ENCODE peak calls at places on chromosome 21, in eight cellular contexts. One of them, this sample, is unnamed.

GRCh38 chr21:27047331-27048314 is 80.7 kb upstream of the ADAMTS5 start:
- DNase-seq in lower lobe of right lung: no peak
- DNase-seq in brain microvascular endothelial cell: no peak
- DNase-seq in hepatocyte: peak; percentile 60
- DNase-seq in GM12878: no peak
- DNase-seq in breast epithelium: no peak
- DNase-seq in CD8-positive, alpha-beta T cell: no peak
- DNase-seq in foreskin keratinocyte: peak; percentile 79
- DNase-seq in this sample: no peak

GRCh38 chr21:29423051-29423450 is 124.3 kb downstream of the BACH1 start:
- DNase-seq in GM12878: no peak
- DNase-seq in foreskin keratinocyte: peak; percentile 18
- DNase-seq in CD8-positive, alpha-beta T cell: no peak
- DNase-seq in lower lobe of right lung: no peak
- DNase-seq in hepatocyte: peak; percentile 28
- DNase-seq in brain microvascular endothelial cell: no peak
- DNase-seq in breast epithelium: no peak
- DNase-seq in this sample: no peak

GRCh38 chr21:45747233-45747766 is 103.8 kb downstream of the PCBP3 start:
- DNase-seq in foreskin keratinocyte: no peak
- DNase-seq in breast epithelium: no peak
- DNase-seq in CD8-positive, alpha-beta T cell: no peak
- DNase-seq in brain microvascular endothelial cell: no peak
- DNase-seq in hepatocyte: no peak
- DNase-seq in GM12878: no peak
- DNase-seq in lower lobe of right lung: no peak
- DNase-seq in this sample: no peak

GRCh38 chr21:38986460-38987395 is 181.0 kb downstream of the ETS2 start:
- DNase-seq in lower lobe of right lung: no peak
- DNase-seq in foreskin keratinocyte: no peak
- DNase-seq in breast epithelium: no peak
- DNase-seq in brain microvascular endothelial cell: no peak
- DNase-seq in hepatocyte: no peak
- DNase-seq in CD8-positive, alpha-beta T cell: no peak
- DNase-seq in GM12878: no peak
- DNase-seq in this sample: no peak

GRCh38 chr21:45867671-45868081 is 113.9 kb upstream of the COL6A1 start:
- DNase-seq in GM12878: no peak
- DNase-seq in foreskin keratinocyte: no peak
- DNase-seq in brain microvascular endothelial cell: no peak
- DNase-seq in CD8-positive, alpha-beta T cell: no peak
- DNase-seq in lower lobe of right lung: peak; percentile 38
- DNase-seq in breast epithelium: no peak
- DNase-seq in hepatocyte: no peak
- DNase-seq in this sample: no peak

GRCh38 chr21:25422610-25423608 is 184.4 kb downstream of the MRPL39 start:
- DNase-seq in breast epithelium: no peak
- DNase-seq in brain microvascular endothelial cell: no peak
- DNase-seq in hepatocyte: no peak
- DNase-seq in foreskin keratinocyte: no peak
- DNase-seq in GM12878: no peak
- DNase-seq in CD8-positive, alpha-beta T cell: no peak
- DNase-seq in lower lobe of right lung: no peak
- DNase-seq in this sample: no peak

GRCh38 chr21:26961704-26962103 is 5.2 kb downstream of the ADAMTS5 start:
- DNase-seq in hepatocyte: no peak
- DNase-seq in foreskin keratinocyte: no peak
- DNase-seq in lower lobe of right lung: no peak
- DNase-seq in brain microvascular endothelial cell: no peak
- DNase-seq in GM12878: no peak
- DNase-seq in breast epithelium: no peak
- DNase-seq in CD8-positive, alpha-beta T cell: no peak
- DNase-seq in this sample: no peak

GRCh38 chr21:42539931-42540343 is 26.3 kb downstream of the SLC37A1 start:
- DNase-seq in foreskin keratinocyte: no peak
- DNase-seq in CD8-positive, alpha-beta T cell: no peak
- DNase-seq in brain microvascular endothelial cell: no peak
- DNase-seq in breast epithelium: no peak
- DNase-seq in GM12878: no peak
- DNase-seq in lower lobe of right lung: no peak
- DNase-seq in hepatocyte: no peak
- DNase-seq in this sample: no peak

GRCh38 chr21:34797926-34798595 is 129.3 kb downstream of the CLIC6 start:
- DNase-seq in lower lobe of right lung: no peak
- DNase-seq in hepatocyte: no peak
- DNase-seq in brain microvascular endothelial cell: no peak
- DNase-seq in CD8-positive, alpha-beta T cell: no peak
- DNase-seq in GM12878: no peak
- DNase-seq in foreskin keratinocyte: no peak
- DNase-seq in breast epithelium: no peak
- DNase-seq in this sample: no peak

GRCh38 chr21:34799092-34799491 is 130.3 kb downstream of the CLIC6 start:
- DNase-seq in brain microvascular endothelial cell: no peak
- DNase-seq in breast epithelium: no peak
- DNase-seq in GM12878: no peak
- DNase-seq in foreskin keratinocyte: no peak
- DNase-seq in lower lobe of right lung: no peak
- DNase-seq in hepatocyte: no peak
- DNase-seq in CD8-positive, alpha-beta T cell: no peak
- DNase-seq in this sample: no peak

GRCh38 chr21:34795152-34796141 is 126.7 kb downstream of the CLIC6 start:
- DNase-seq in CD8-positive, alpha-beta T cell: no peak
- DNase-seq in breast epithelium: peak; percentile 58
- DNase-seq in lower lobe of right lung: no peak
- DNase-seq in GM12878: no peak
- DNase-seq in brain microvascular endothelial cell: no peak
- DNase-seq in foreskin keratinocyte: peak; percentile 81
- DNase-seq in hepatocyte: peak; percentile 68
- DNase-seq in this sample: no peak

GRCh38 chr21:34796518-34797201 is 127.9 kb downstream of the CLIC6 start:
- DNase-seq in hepatocyte: peak; percentile 73
- DNase-seq in breast epithelium: no peak
- DNase-seq in GM12878: no peak
- DNase-seq in brain microvascular endothelial cell: no peak
- DNase-seq in lower lobe of right lung: no peak
- DNase-seq in CD8-positive, alpha-beta T cell: no peak
- DNase-seq in foreskin keratinocyte: no peak
- DNase-seq in this sample: no peak

DNA sequence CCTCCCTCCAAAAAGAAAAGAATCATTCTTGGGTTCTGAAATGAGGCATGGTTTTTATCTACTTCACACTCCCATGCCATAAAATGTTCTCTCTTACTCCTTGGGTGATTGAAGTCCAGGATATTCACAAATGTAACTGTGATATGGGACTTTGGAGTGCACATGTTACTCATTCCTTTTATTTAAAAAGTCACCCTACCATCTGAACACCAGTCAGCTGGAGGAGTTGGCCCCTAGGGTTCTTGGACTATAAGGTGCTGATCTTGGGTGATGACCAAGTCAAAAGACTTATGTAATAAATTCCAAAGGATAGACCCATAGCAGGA is 128.4 kb downstream of the CLIC6 start:
- DNase-seq in GM12878: no peak
- DNase-seq in CD8-positive, alpha-beta T cell: no peak
- DNase-seq in brain microvascular endothelial cell: no peak
- DNase-seq in lower lobe of right lung: no peak
- DNase-seq in foreskin keratinocyte: no peak
- DNase-seq in breast epithelium: no peak
- DNase-seq in hepatocyte: no peak
- DNase-seq in this sample: no peak
- H3K27ac ChIP-seq in GM12878: no peak overlapping the region
- H3K27ac ChIP-seq in CD8-positive, alpha-beta T cell: no peak overlapping the region
- H3K27ac ChIP-seq in brain microvascular endothelial cell: no peak overlapping the region
- H3K27ac ChIP-seq in lower lobe of right lung: no peak overlapping the region
- H3K27ac ChIP-seq in foreskin keratinocyte: peak overlapping the region; percentile 4
- H3K27ac ChIP-seq in breast epithelium: peak overlapping the region; percentile 90
- H3K27ac ChIP-seq in hepatocyte: peak overlapping the region; percentile 90
- H3K27ac ChIP-seq in this sample: no peak overlapping the region

GRCh38 chr21:37202221-37202805 is 64.8 kb downstream of the VPS26C start:
- DNase-seq in hepatocyte: no peak
- DNase-seq in GM12878: no peak
- DNase-seq in foreskin keratinocyte: no peak
- DNase-seq in breast epithelium: no peak
- DNase-seq in lower lobe of right lung: no peak
- DNase-seq in brain microvascular endothelial cell: no peak
- DNase-seq in CD8-positive, alpha-beta T cell: no peak
- DNase-seq in this sample: no peak

GRCh38 chr21:37198989-37199924 is 67.9 kb downstream of the VPS26C start:
- DNase-seq in breast epithelium: no peak
- DNase-seq in brain microvascular endothelial cell: peak; percentile 78
- DNase-seq in lower lobe of right lung: no peak
- DNase-seq in hepatocyte: no peak
- DNase-seq in foreskin keratinocyte: peak; percentile 84
- DNase-seq in GM12878: no peak
- DNase-seq in CD8-positive, alpha-beta T cell: no peak
- DNase-seq in this sample: no peak

GRCh38 chr21:37204580-37204979 is 62.6 kb downstream of the VPS26C start:
- DNase-seq in CD8-positive, alpha-beta T cell: no peak
- DNase-seq in brain microvascular endothelial cell: no peak
- DNase-seq in foreskin keratinocyte: no peak
- DNase-seq in hepatocyte: no peak
- DNase-seq in breast epithelium: no peak
- DNase-seq in lower lobe of right lung: no peak
- DNase-seq in GM12878: no peak
- DNase-seq in this sample: no peak

GRCh38 chr21:37196847-37197246 is 70.3 kb downstream of the VPS26C start:
- DNase-seq in GM12878: no peak
- DNase-seq in lower lobe of right lung: no peak
- DNase-seq in breast epithelium: no peak
- DNase-seq in CD8-positive, alpha-beta T cell: no peak
- DNase-seq in brain microvascular endothelial cell: no peak
- DNase-seq in hepatocyte: no peak
- DNase-seq in foreskin keratinocyte: no peak
- DNase-seq in this sample: no peak

DNA sequence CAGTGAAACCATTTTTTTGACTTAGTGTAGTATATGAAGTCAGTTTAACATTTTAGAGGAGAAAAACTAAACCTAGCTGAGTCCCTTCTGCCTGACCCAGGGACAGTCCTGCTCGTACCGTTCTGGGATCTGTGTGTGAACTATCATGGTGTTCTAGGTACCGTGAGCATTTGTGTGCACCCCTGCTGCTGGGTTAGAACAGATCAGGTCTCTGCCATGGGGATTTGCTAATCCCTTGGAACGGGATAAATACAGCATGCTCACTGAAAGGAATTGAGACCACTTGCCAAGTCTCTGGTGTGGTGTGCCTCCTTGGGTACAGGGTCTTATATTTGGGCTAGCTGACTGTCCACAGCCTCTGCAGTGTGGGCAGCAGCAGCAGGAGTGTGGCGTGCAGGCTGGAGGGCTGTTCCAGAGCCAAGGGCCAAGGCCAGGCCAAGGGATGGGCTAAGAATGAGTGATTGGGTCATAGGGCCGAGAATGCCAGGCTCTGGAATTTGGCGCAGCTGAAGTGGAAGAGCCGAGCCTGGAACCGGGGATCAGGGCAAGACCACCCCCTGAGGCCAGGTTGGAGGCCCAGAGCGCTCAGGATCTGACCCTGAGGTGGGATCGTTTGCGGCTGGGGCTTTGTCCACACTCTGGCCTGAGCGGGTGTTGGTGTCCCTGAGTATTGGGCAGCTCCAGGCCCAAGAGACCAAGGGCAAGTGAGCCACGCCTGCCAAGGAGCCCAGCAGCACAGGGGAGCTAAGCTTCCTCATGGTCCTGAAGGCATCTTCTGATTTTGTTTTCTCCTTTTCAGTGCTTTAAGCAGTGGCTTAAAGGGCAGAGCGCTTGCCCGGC is 66.3 kb downstream of the VPS26C start:
- DNase-seq in hepatocyte: no peak
- DNase-seq in CD8-positive, alpha-beta T cell: no peak
- DNase-seq in foreskin keratinocyte: no peak
- DNase-seq in GM12878: no peak
- DNase-seq in breast epithelium: no peak
- DNase-seq in lower lobe of right lung: no peak
- DNase-seq in brain microvascular endothelial cell: no peak
- DNase-seq in this sample: no peak
- H3K27ac ChIP-seq in hepatocyte: no peak overlapping the region
- H3K27ac ChIP-seq in CD8-positive, alpha-beta T cell: no peak overlapping the region
- H3K27ac ChIP-seq in foreskin keratinocyte: no peak overlapping the region
- H3K27ac ChIP-seq in GM12878: no peak overlapping the region
- H3K27ac ChIP-seq in breast epithelium: no peak overlapping the region
- H3K27ac ChIP-seq in lower lobe of right lung: no peak overlapping the region
- H3K27ac ChIP-seq in brain microvascular endothelial cell: no peak overlapping the region
- H3K27ac ChIP-seq in this sample: no peak overlapping the region

DNA sequence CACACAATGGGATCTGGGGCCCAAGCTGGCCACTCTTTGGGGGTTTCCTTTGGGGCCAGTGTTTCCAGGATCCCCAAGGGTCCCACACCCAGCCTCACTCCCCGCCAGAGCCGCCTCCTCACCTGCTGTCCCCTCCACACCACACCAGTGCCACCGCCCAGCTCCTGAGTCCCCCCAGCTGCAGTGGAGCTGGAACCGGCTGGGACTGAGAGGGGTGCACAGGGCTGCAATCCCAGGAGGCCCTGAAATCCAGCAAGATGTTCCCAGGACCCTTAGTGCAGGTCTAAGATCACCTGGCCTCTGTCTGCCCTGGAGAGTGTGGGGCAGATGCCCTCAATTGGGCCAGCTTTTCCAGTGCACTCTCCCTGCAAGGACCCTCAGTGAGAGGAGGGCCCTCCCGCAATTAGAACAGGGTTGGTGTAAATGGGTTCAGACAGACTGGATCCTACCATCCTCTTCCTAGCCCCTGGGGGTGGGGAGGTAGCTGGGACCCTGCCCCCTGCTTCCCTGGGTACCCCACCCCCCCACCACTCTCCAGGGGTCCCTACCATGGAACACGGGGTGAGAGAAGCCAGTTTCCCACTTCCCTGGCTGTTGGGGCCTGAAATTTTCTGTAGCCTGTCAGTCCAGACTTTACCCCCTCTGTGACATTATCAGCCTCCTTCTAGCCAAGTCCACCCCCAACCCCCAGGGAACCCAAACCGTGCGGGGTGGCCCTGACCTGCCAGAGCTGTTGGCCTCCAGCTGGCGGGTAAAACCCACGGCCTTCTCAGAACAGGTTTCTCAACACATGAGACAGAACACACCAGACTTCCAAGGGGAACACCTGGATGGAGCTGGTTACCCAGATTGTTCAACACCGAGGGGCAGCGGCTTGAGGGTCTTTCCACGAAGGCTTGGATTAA is 7.0 kb downstream of the KRTAP10-12 start:
- DNase-seq in lower lobe of right lung: no peak
- DNase-seq in GM12878: no peak
- DNase-seq in hepatocyte: no peak
- DNase-seq in breast epithelium: peak; percentile 3
- DNase-seq in brain microvascular endothelial cell: no peak
- DNase-seq in CD8-positive, alpha-beta T cell: peak; percentile 6
- DNase-seq in foreskin keratinocyte: no peak
- DNase-seq in this sample: no peak
- H3K27ac ChIP-seq in lower lobe of right lung: no peak overlapping the region
- H3K27ac ChIP-seq in GM12878: no peak overlapping the region
- H3K27ac ChIP-seq in hepatocyte: no peak overlapping the region
- H3K27ac ChIP-seq in breast epithelium: no peak overlapping the region
- H3K27ac ChIP-seq in brain microvascular endothelial cell: no peak overlapping the region
- H3K27ac ChIP-seq in CD8-positive, alpha-beta T cell: no peak overlapping the region
- H3K27ac ChIP-seq in foreskin keratinocyte: no peak overlapping the region
- H3K27ac ChIP-seq in this sample: no peak overlapping the region

GRCh38 chr21:41170442-41170841 is 2.5 kb downstream of the BACE2 start:
- DNase-seq in GM12878: no peak
- DNase-seq in lower lobe of right lung: no peak
- DNase-seq in hepatocyte: peak; percentile 63
- DNase-seq in foreskin keratinocyte: peak; percentile 45
- DNase-seq in brain microvascular endothelial cell: no peak
- DNase-seq in breast epithelium: peak; percentile 35
- DNase-seq in CD8-positive, alpha-beta T cell: no peak
- DNase-seq in this sample: no peak

GRCh38 chr21:41168391-41169257 is 664 bp downstream of the BACE2 start:
- DNase-seq in lower lobe of right lung: peak; percentile 55
- DNase-seq in CD8-positive, alpha-beta T cell: no peak
- DNase-seq in breast epithelium: peak; percentile 70
- DNase-seq in hepatocyte: peak; percentile 66
- DNase-seq in foreskin keratinocyte: peak; percentile 33
- DNase-seq in GM12878: no peak
- DNase-seq in brain microvascular endothelial cell: peak; percentile 42
- DNase-seq in this sample: peak; percentile 13

GRCh38 chr21:41169701-41170100 is 1.7 kb downstream of the BACE2 start:
- DNase-seq in foreskin keratinocyte: peak; percentile 29
- DNase-seq in breast epithelium: no peak
- DNase-seq in brain microvascular endothelial cell: no peak
- DNase-seq in CD8-positive, alpha-beta T cell: no peak
- DNase-seq in lower lobe of right lung: no peak
- DNase-seq in GM12878: no peak
- DNase-seq in hepatocyte: no peak
- DNase-seq in this sample: no peak

GRCh38 chr21:41167348-41168342 is at the start of gene BACE2:
- DNase-seq in brain microvascular endothelial cell: peak; percentile 33
- DNase-seq in hepatocyte: peak; percentile 91
- DNase-seq in breast epithelium: peak; percentile 77
- DNase-seq in lower lobe of right lung: peak; percentile 79
- DNase-seq in CD8-positive, alpha-beta T cell: peak; percentile 22
- DNase-seq in GM12878: no peak
- DNase-seq in foreskin keratinocyte: peak; percentile 64
- DNase-seq in this sample: peak; percentile 31

DNA sequence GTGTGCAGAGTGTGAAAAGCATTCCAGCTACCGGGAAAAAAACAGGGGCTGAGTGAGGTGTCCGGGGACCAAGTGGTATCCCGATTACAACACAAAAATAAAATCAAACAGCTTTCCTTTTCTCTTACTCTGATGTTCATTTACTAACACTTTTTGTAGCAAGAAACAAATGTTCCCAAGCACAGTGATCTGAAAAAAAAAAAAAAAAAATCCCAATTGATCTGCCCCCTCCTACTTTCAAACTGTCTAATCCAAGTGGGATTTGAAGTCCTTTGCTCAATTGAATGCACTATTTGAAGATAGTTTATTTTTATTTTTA is 1.3 kb downstream of the BACE2 start:
- DNase-seq in lower lobe of right lung: no peak
- DNase-seq in brain microvascular endothelial cell: no peak
- DNase-seq in CD8-positive, alpha-beta T cell: no peak
- DNase-seq in GM12878: no peak
- DNase-seq in hepatocyte: no peak
- DNase-seq in foreskin keratinocyte: no peak
- DNase-seq in breast epithelium: no peak
- DNase-seq in this sample: no peak
- H3K27ac ChIP-seq in lower lobe of right lung: no peak overlapping the region
- H3K27ac ChIP-seq in brain microvascular endothelial cell: no peak overlapping the region
- H3K27ac ChIP-seq in CD8-positive, alpha-beta T cell: no peak overlapping the region
- H3K27ac ChIP-seq in GM12878: no peak overlapping the region
- H3K27ac ChIP-seq in hepatocyte: peak overlapping the region; percentile 13
- H3K27ac ChIP-seq in foreskin keratinocyte: peak overlapping the region; percentile 88
- H3K27ac ChIP-seq in breast epithelium: peak overlapping the region; percentile 92
- H3K27ac ChIP-seq in this sample: no peak overlapping the region